ENCODE peak calls at places on chromosomes 6 and 20, in eight cellular contexts. O is NCI-H69; I is stimulated activated CD4-positive, alpha-beta T cell treated with anti-CD3 and anti-CD28 coated beads, Interleukin-12 subunit alpha, Interleukin-12 subunit beta, amount 100 ng/mL, for 24 hours; Y is NCI-H1417; Z is Calu3; F is DMS79; K is endodermal cell; X is activated T-helper 2 cell treated with anti-CD3 and anti-CD28 coated beads, Interferon-gamma antibody, Interleukin-2, Interleukin-4, amounts not matched to agents 10 μg/mL and 5 μg/mL and 100 μg/mL, durations not matched to agents 14 hours and 24 hours and 36 hours. J is an unnamed sample.

GRCh38 chr6:170067257-170067656 is 223.6 kb downstream of the DLL1 start:
- DNase-seq in K (peak; percentile 42), Z (no peak), Y (no peak), X (no peak), I (no peak), O (no peak), F (no peak), J (peak; percentile 78)

GRCh38 chr6:169852504-169853195 is 101.2 kb downstream of the ERMARD start:
- DNase-seq in X (no peak), O (no peak), I (no peak), Z (no peak), K (peak; percentile 54), Y (no peak), F (no peak), J (no peak)

GRCh38 chr6:31657406-31658157 is 1.9 kb downstream of the APOM start:
- DNase-seq in Y (no peak), K (no peak), Z (no peak), O (no peak), X (no peak), F (no peak), I (no peak), J (no peak)

GRCh38 chr6:80022803-80023202 is 18.4 kb downstream of the TTK start:
- DNase-seq in K (no peak), I (no peak), F (no peak), Z (no peak), X (no peak), O (no peak), Y (no peak), J (no peak)

GRCh38 chr6:25405442-25405841 is 126.3 kb downstream of the CARMIL1 start:
- DNase-seq in F (no peak), Y (no peak), O (no peak), I (no peak), Z (no peak), K (no peak), X (no peak), J (no peak)

GRCh38 chr6:44627091-44627878 is 239.8 kb downstream of the CDC5L start:
- DNase-seq in Y (no peak), Z (no peak), X (peak; percentile 11), I (no peak), O (no peak), F (no peak), K (peak; percentile 82), J (peak; percentile 32)

GRCh38 chr20:23050847-23051627 is 1.6 kb upstream of the THBD start:
- DNase-seq in F (no peak), X (peak; percentile 26), K (peak; percentile 98), Y (no peak), Z (no peak), I (no peak), O (peak; percentile 51), J (peak; percentile 95)

GRCh38 chr6:25174678-25175077 is 104.5 kb upstream of the CARMIL1 start:
- DNase-seq in I (no peak), X (no peak), F (no peak), O (no peak), Y (no peak), Z (no peak), K (no peak), J (no peak)

GRCh38 chr6:157278171-157278570 is 45.1 kb downstream of the TMEM242 start:
- DNase-seq in Z (no peak), O (no peak), F (no peak), I (no peak), K (peak; percentile 40), Y (no peak), X (no peak), J (no peak)